ENCODE peak calls at places on chromosomes 11 and 22, in eight cellular contexts. One of them, this sample, is unnamed.

GRCh38 chr11:126113515-126113957 is 50.9 kb upstream of the CDON start:
- DNase-seq in right lobe of liver: peak; percentile 87
- DNase-seq in heart right ventricle: peak; percentile 90
- DNase-seq in fibroblast of mammary gland: peak; percentile 99
- DNase-seq in body of pancreas: peak; percentile 93
- DNase-seq in neural progenitor cell: peak; percentile 28
- DNase-seq in epithelial cell of esophagus: peak; percentile 79
- DNase-seq in heart left ventricle: peak; percentile 82
- DNase-seq in this sample: no peak

GRCh38 chr11:119794141-119794665 is 65.2 kb upstream of the NECTIN1 start:
- DNase-seq in fibroblast of mammary gland: no peak
- DNase-seq in neural progenitor cell: no peak
- DNase-seq in body of pancreas: no peak
- DNase-seq in heart right ventricle: no peak
- DNase-seq in heart left ventricle: no peak
- DNase-seq in right lobe of liver: no peak
- DNase-seq in epithelial cell of esophagus: no peak
- DNase-seq in this sample: peak; percentile 30

GRCh38 chr11:85099522-85099921 is 527.6 kb downstream of the DLG2 start:
- DNase-seq in epithelial cell of esophagus: no peak
- DNase-seq in heart right ventricle: no peak
- DNase-seq in heart left ventricle: no peak
- DNase-seq in neural progenitor cell: no peak
- DNase-seq in right lobe of liver: no peak
- DNase-seq in fibroblast of mammary gland: no peak
- DNase-seq in body of pancreas: no peak
- DNase-seq in this sample: no peak

GRCh38 chr22:46077669-46078099 is 72.6 kb upstream of the PPARA start:
- DNase-seq in right lobe of liver: peak; percentile 23
- DNase-seq in fibroblast of mammary gland: no peak
- DNase-seq in heart left ventricle: peak; percentile 48
- DNase-seq in epithelial cell of esophagus: no peak
- DNase-seq in heart right ventricle: no peak
- DNase-seq in neural progenitor cell: no peak
- DNase-seq in body of pancreas: peak; percentile 26
- DNase-seq in this sample: no peak

GRCh38 chr11:128865490-128865889 is 1.6 kb downstream of the KCNJ1 start:
- DNase-seq in heart left ventricle: no peak
- DNase-seq in epithelial cell of esophagus: peak; percentile 71
- DNase-seq in right lobe of liver: no peak
- DNase-seq in heart right ventricle: no peak
- DNase-seq in neural progenitor cell: no peak
- DNase-seq in body of pancreas: no peak
- DNase-seq in fibroblast of mammary gland: no peak
- DNase-seq in this sample: no peak

GRCh38 chr22:26134654-26135330 is 34.5 kb upstream of the SEZ6L start:
- DNase-seq in heart right ventricle: no peak
- DNase-seq in heart left ventricle: no peak
- DNase-seq in right lobe of liver: no peak
- DNase-seq in body of pancreas: no peak
- DNase-seq in neural progenitor cell: no peak
- DNase-seq in fibroblast of mammary gland: no peak
- DNase-seq in epithelial cell of esophagus: no peak
- DNase-seq in this sample: no peak

GRCh38 chr11:69796063-69796462 is 20.9 kb upstream of the FGF4 start:
- DNase-seq in heart right ventricle: no peak
- DNase-seq in body of pancreas: no peak
- DNase-seq in heart left ventricle: no peak
- DNase-seq in right lobe of liver: no peak
- DNase-seq in epithelial cell of esophagus: no peak
- DNase-seq in neural progenitor cell: no peak
- DNase-seq in fibroblast of mammary gland: no peak
- DNase-seq in this sample: no peak

GRCh38 chr11:33588056-33588455 is 112.6 kb downstream of the C11orf91 start:
- DNase-seq in body of pancreas: no peak
- DNase-seq in fibroblast of mammary gland: no peak
- DNase-seq in neural progenitor cell: peak; percentile 40
- DNase-seq in right lobe of liver: no peak
- DNase-seq in heart right ventricle: no peak
- DNase-seq in heart left ventricle: no peak
- DNase-seq in epithelial cell of esophagus: no peak
- DNase-seq in this sample: no peak

GRCh38 chr11:114348200-114349191 is 51.8 kb downstream of the C11orf71 start:
- DNase-seq in heart right ventricle: peak; percentile 64
- DNase-seq in body of pancreas: peak; percentile 47
- DNase-seq in epithelial cell of esophagus: peak; percentile 82
- DNase-seq in right lobe of liver: no peak
- DNase-seq in fibroblast of mammary gland: peak; percentile 77
- DNase-seq in heart left ventricle: no peak
- DNase-seq in neural progenitor cell: peak; percentile 64
- DNase-seq in this sample: peak; percentile 29

GRCh38 chr11:72599325-72600117 is 74.7 kb downstream of the PDE2A start:
- DNase-seq in neural progenitor cell: no peak
- DNase-seq in epithelial cell of esophagus: no peak
- DNase-seq in right lobe of liver: no peak
- DNase-seq in heart right ventricle: no peak
- DNase-seq in fibroblast of mammary gland: no peak
- DNase-seq in body of pancreas: no peak
- DNase-seq in heart left ventricle: no peak
- DNase-seq in this sample: no peak

GRCh38 chr11:40168461-40168860 is 1291.0 kb downstream of the LRRC4C start:
- DNase-seq in right lobe of liver: no peak
- DNase-seq in heart left ventricle: no peak
- DNase-seq in fibroblast of mammary gland: no peak
- DNase-seq in neural progenitor cell: peak; percentile 9
- DNase-seq in epithelial cell of esophagus: no peak
- DNase-seq in heart right ventricle: no peak
- DNase-seq in body of pancreas: no peak
- DNase-seq in this sample: no peak

GRCh38 chr11:78690588-78690987 is 115.9 kb upstream of the NARS2 start:
- DNase-seq in epithelial cell of esophagus: peak; percentile 27
- DNase-seq in heart left ventricle: no peak
- DNase-seq in body of pancreas: no peak
- DNase-seq in fibroblast of mammary gland: peak; percentile 45
- DNase-seq in right lobe of liver: no peak
- DNase-seq in heart right ventricle: no peak
- DNase-seq in neural progenitor cell: no peak
- DNase-seq in this sample: no peak

GRCh38 chr11:121408830-121409229 is 43.3 kb upstream of the SORL1 start:
- DNase-seq in heart left ventricle: no peak
- DNase-seq in right lobe of liver: no peak
- DNase-seq in body of pancreas: no peak
- DNase-seq in epithelial cell of esophagus: no peak
- DNase-seq in neural progenitor cell: no peak
- DNase-seq in heart right ventricle: no peak
- DNase-seq in fibroblast of mammary gland: no peak
- DNase-seq in this sample: no peak

GRCh38 chr11:124108158-124108557 is 7.1 kb upstream of the VWA5A start:
- DNase-seq in epithelial cell of esophagus: peak; percentile 47
- DNase-seq in neural progenitor cell: peak; percentile 34
- DNase-seq in heart left ventricle: no peak
- DNase-seq in heart right ventricle: no peak
- DNase-seq in fibroblast of mammary gland: peak; percentile 41
- DNase-seq in body of pancreas: no peak
- DNase-seq in right lobe of liver: peak; percentile 34
- DNase-seq in this sample: no peak

GRCh38 chr11:115659061-115659963 is 155.1 kb upstream of the CADM1 start:
- DNase-seq in heart left ventricle: peak; percentile 76
- DNase-seq in fibroblast of mammary gland: no peak
- DNase-seq in body of pancreas: peak; percentile 17
- DNase-seq in epithelial cell of esophagus: no peak
- DNase-seq in neural progenitor cell: peak; percentile 67
- DNase-seq in right lobe of liver: peak; percentile 58
- DNase-seq in heart right ventricle: peak; percentile 35
- DNase-seq in this sample: peak; percentile 66

GRCh38 chr22:48615171-48616008 is 1212.3 kb downstream of the BRD1 start:
- DNase-seq in neural progenitor cell: no peak
- DNase-seq in heart right ventricle: no peak
- DNase-seq in epithelial cell of esophagus: no peak
- DNase-seq in heart left ventricle: no peak
- DNase-seq in right lobe of liver: no peak
- DNase-seq in fibroblast of mammary gland: no peak
- DNase-seq in body of pancreas: no peak
- DNase-seq in this sample: no peak

GRCh38 chr11:126310229-126310991 is 6.5 kb downstream of the DCPS start:
- DNase-seq in heart left ventricle: peak; percentile 89
- DNase-seq in neural progenitor cell: peak; percentile 88
- DNase-seq in right lobe of liver: peak; percentile 69
- DNase-seq in body of pancreas: peak; percentile 69
- DNase-seq in fibroblast of mammary gland: peak; percentile 78
- DNase-seq in epithelial cell of esophagus: peak; percentile 69
- DNase-seq in heart right ventricle: peak; percentile 79
- DNase-seq in this sample: peak; percentile 83

GRCh38 chr11:86442827-86443226 is 68.1 kb downstream of the CCDC81 start:
- DNase-seq in heart right ventricle: no peak
- DNase-seq in body of pancreas: no peak
- DNase-seq in heart left ventricle: no peak
- DNase-seq in fibroblast of mammary gland: no peak
- DNase-seq in neural progenitor cell: no peak
- DNase-seq in right lobe of liver: no peak
- DNase-seq in epithelial cell of esophagus: no peak
- DNase-seq in this sample: no peak
- TF ChIP-seq CTCF in heart right ventricle: no peak
- TF ChIP-seq CTCF in body of pancreas: no peak
- TF ChIP-seq CTCF in heart left ventricle: no peak
- TF ChIP-seq CTCF in fibroblast of mammary gland: no peak
- TF ChIP-seq CTCF in neural progenitor cell: no peak
- TF ChIP-seq CTCF in right lobe of liver: no peak
- TF ChIP-seq CTCF in epithelial cell of esophagus: no peak
- TF ChIP-seq CTCF in this sample: no peak

GRCh38 chr22:41285820-41286638 is at the start of gene RANGAP1:
- DNase-seq in neural progenitor cell: peak; percentile 100
- DNase-seq in right lobe of liver: peak; percentile 99
- DNase-seq in heart left ventricle: peak; percentile 99
- DNase-seq in epithelial cell of esophagus: peak; percentile 100
- DNase-seq in fibroblast of mammary gland: peak; percentile 97
- DNase-seq in body of pancreas: peak; percentile 98
- DNase-seq in heart right ventricle: peak; percentile 98
- DNase-seq in this sample: peak; percentile 96
- TF ChIP-seq CTCF in neural progenitor cell: no peak
- TF ChIP-seq CTCF in right lobe of liver: peak; percentile 14
- TF ChIP-seq CTCF in heart left ventricle: no peak
- TF ChIP-seq CTCF in epithelial cell of esophagus: peak; percentile 44
- TF ChIP-seq CTCF in fibroblast of mammary gland: peak; percentile 4
- TF ChIP-seq CTCF in body of pancreas: no peak
- TF ChIP-seq CTCF in heart right ventricle: no peak
- TF ChIP-seq CTCF in this sample: no peak

DNA sequence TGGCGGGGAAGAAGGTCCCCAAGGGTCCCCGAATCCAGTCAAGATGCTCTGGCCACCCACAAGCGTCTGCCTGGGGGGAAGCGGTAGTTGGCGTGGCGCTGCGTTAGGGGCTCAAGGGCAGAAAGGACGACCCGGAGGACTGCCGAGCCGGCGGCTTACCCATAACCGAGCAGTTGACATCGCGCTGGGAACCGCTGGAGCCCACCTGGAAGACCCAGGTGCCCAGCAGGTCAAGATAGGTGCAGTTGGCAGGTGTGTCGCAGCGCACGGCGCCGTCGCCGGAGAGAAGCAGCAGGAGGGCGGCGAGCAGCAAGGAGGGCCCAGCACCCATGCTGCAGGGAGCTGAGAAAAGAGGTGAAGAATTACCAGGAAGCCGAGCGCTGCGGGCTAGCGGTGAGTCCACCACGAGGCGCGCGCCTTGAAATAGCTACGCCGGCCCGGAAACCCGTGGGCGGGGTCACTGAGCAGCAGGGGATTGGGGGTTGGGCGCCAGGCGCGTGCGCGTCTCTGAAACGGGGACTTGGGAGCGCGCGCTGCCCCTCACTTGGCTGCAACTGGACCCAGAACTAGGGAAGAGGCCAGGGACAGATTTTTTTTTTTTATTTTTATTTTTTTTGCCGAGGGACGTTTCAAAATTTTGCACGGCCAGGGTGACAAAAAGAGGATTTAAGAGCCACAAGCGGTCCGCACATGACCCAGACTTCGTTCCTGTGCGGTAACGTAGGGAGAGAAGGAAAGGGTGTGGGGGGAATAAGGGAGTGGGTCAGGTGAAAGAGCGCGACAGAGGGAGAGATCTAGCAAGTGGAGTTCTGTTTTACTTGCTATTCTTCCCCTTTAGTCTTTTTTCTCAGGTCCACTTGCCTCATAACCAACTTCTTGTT is at the start of gene CTSC:
- DNase-seq in heart left ventricle: peak; percentile 96
- DNase-seq in fibroblast of mammary gland: peak; percentile 82
- DNase-seq in epithelial cell of esophagus: peak; percentile 95
- DNase-seq in heart right ventricle: peak; percentile 92
- DNase-seq in neural progenitor cell: peak; percentile 94
- DNase-seq in right lobe of liver: peak; percentile 97
- DNase-seq in body of pancreas: peak; percentile 93
- DNase-seq in this sample: peak; percentile 97
- TF ChIP-seq CTCF in heart left ventricle: no peak
- TF ChIP-seq CTCF in fibroblast of mammary gland: no peak
- TF ChIP-seq CTCF in epithelial cell of esophagus: peak; percentile 1
- TF ChIP-seq CTCF in heart right ventricle: no peak
- TF ChIP-seq CTCF in neural progenitor cell: no peak
- TF ChIP-seq CTCF in right lobe of liver: no peak
- TF ChIP-seq CTCF in body of pancreas: no peak
- TF ChIP-seq CTCF in this sample: no peak

GRCh38 chr22:24776525-24776924 is 2.0 kb upstream of the PIWIL3 start:
- DNase-seq in epithelial cell of esophagus: no peak
- DNase-seq in body of pancreas: no peak
- DNase-seq in right lobe of liver: no peak
- DNase-seq in heart left ventricle: no peak
- DNase-seq in neural progenitor cell: no peak
- DNase-seq in heart right ventricle: no peak
- DNase-seq in fibroblast of mammary gland: no peak
- DNase-seq in this sample: no peak

GRCh38 chr22:24768537-24769374 is 5.8 kb downstream of the PIWIL3 start:
- DNase-seq in fibroblast of mammary gland: peak; percentile 60
- DNase-seq in heart right ventricle: peak; percentile 63
- DNase-seq in body of pancreas: peak; percentile 83
- DNase-seq in epithelial cell of esophagus: peak; percentile 69
- DNase-seq in right lobe of liver: peak; percentile 57
- DNase-seq in neural progenitor cell: peak; percentile 78
- DNase-seq in heart left ventricle: no peak
- DNase-seq in this sample: peak; percentile 67

GRCh38 chr22:24775769-24776492 is 1.4 kb upstream of the PIWIL3 start:
- DNase-seq in heart right ventricle: no peak
- DNase-seq in heart left ventricle: no peak
- DNase-seq in right lobe of liver: no peak
- DNase-seq in neural progenitor cell: no peak
- DNase-seq in epithelial cell of esophagus: peak; percentile 62
- DNase-seq in body of pancreas: no peak
- DNase-seq in fibroblast of mammary gland: no peak
- DNase-seq in this sample: no peak

DNA sequence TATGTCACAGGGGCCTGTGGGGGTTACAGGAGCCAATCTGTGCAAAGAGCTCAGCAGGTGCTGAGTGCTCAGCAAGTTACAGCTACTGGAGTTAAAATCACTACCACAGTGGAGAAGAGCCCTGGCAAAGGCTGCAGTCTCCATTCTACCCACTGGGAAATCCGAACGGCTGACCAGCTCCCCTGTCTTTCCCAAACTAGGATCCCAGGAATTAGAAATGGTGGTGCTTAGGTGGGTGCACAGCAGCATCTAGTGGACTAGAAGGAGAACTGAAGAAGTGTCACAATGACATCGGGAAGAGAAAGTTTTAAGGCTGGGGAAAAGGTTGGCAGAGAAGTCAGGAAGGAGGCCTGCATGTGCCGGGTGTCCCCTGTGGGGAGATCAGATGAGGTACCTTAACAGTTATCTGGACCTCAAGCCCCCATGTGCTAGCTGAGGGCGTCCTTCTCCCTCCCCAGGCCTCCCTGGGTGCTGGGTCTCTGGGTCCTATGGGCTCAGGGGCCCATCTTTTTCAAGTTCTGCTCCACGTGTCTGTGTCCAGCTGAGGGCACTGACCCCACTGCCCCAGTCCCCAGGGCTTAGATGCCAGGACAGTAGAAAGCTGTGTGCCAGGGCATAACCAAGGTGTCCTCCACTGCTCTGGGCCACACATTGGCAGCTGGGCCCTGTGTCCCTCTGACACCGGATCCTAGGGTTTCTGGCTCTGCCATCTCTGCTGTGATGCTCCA is 1.9 kb downstream of the PIWIL3 start:
- DNase-seq in fibroblast of mammary gland: peak; percentile 39
- DNase-seq in body of pancreas: no peak
- DNase-seq in heart left ventricle: no peak
- DNase-seq in right lobe of liver: no peak
- DNase-seq in heart right ventricle: no peak
- DNase-seq in neural progenitor cell: peak; percentile 83
- DNase-seq in epithelial cell of esophagus: peak; percentile 23
- DNase-seq in this sample: peak; percentile 14
- TF ChIP-seq CTCF in fibroblast of mammary gland: peak; percentile 52
- TF ChIP-seq CTCF in body of pancreas: no peak
- TF ChIP-seq CTCF in heart left ventricle: peak; percentile 32
- TF ChIP-seq CTCF in right lobe of liver: peak; percentile 25
- TF ChIP-seq CTCF in heart right ventricle: no peak
- TF ChIP-seq CTCF in neural progenitor cell: peak; percentile 72
- TF ChIP-seq CTCF in epithelial cell of esophagus: peak; percentile 54
- TF ChIP-seq CTCF in this sample: peak; percentile 63

This sample was measured in nephron progenitor cell.